ENCODE peak calls at places on chromosomes 1 and 21, in four cellular contexts. F is H1, X is GM12878, D is HCT116. A is an unnamed sample.

GRCh38 chr1:4214826-4215225 is 314.8 kb upstream of the C1orf174 start:
- DNase-seq in F (no peak), X (no peak), D (no peak), A (no peak)

GRCh38 chr1:211751438-211751837 is 76.0 kb upstream of the NEK2 start:
- DNase-seq in F (no peak), X (no peak), D (no peak), A (no peak)

GRCh38 chr1:24562625-24563024 is 6.7 kb downstream of the NCMAP start:
- DNase-seq in F (no peak), X (no peak), D (no peak), A (no peak)

GRCh38 chr1:179023946-179024345 is 1.7 kb upstream of the FAM20B start:
- DNase-seq in F (no peak), X (no peak), D (no peak), A (no peak)

GRCh38 chr1:20652300-20652699 is 8.9 kb downstream of the DDOST start:
- DNase-seq in F (no peak), X (no peak), D (no peak), A (no peak)

GRCh38 chr1:207801819-207802218 is 50.0 kb downstream of the CD46 start:
- DNase-seq in F (no peak), X (no peak), D (no peak), A (no peak)

GRCh38 chr1:157170677-157171515 is 32.7 kb upstream of the ETV3 start:
- DNase-seq in F (no peak), X (no peak), D (peak), A (no peak)

GRCh38 chr1:37481289-37482003 is 7.1 kb downstream of the ZC3H12A start:
- DNase-seq in F (no peak), X (no peak), D (no peak), A (no peak)

GRCh38 chr1:201275266-201275666 is 8.0 kb upstream of the PKP1 start:
- DNase-seq in F (no peak), X (no peak), D (peak), A (no peak)

GRCh38 chr1:29470087-29470787 is 233.9 kb downstream of the PTPRU start:
- DNase-seq in F (no peak), X (no peak), D (no peak), A (no peak)

GRCh38 chr1:214854126-214854875 is 228.2 kb upstream of the KCNK2 start:
- DNase-seq in F (no peak), X (no peak), D (no peak), A (no peak)

GRCh38 chr1:58780586-58781452 is 3.0 kb downstream of the JUN start:
- DNase-seq in F (no peak), X (no peak), D (no peak), A (peak)

GRCh38 chr21:44800103-44800502 is 1.5 kb downstream of the UBE2G2 start:
- DNase-seq in F (no peak), X (no peak), D (no peak), A (peak)

GRCh38 chr1:192133350-192133950 is 24.8 kb upstream of the RGS18 start:
- DNase-seq in F (no peak), X (no peak), D (no peak), A (no peak)

GRCh38 chr1:236354330-236355147 is 39.5 kb upstream of the EDARADD start:
- DNase-seq in F (no peak), X (no peak), D (no peak), A (no peak)

GRCh38 chr1:227805606-227806197 is 9.8 kb upstream of the PRSS38 start:
- DNase-seq in F (no peak), X (no peak), D (peak), A (no peak)

GRCh38 chr1:24309762-24310485 is 9.2 kb upstream of the GRHL3 start:
- DNase-seq in F (no peak), X (no peak), D (no peak), A (no peak)

GRCh38 chr1:110056776-110057175 is 13.7 kb downstream of the ALX3 start:
- DNase-seq in F (no peak), X (no peak), D (no peak), A (no peak)

GRCh38 chr1:231376875-231377549 is 38.9 kb downstream of the SPRTN start:
- DNase-seq in F (no peak), X (no peak), D (no peak), A (no peak)

GRCh38 chr1:18978706-18979105 is 22.2 kb upstream of the IFFO2 start:
- DNase-seq in F (no peak), X (no peak), D (no peak), A (no peak)

GRCh38 chr1:248850536-248851251 is 8.2 kb downstream of the ZNF692 start:
- DNase-seq in F (no peak), X (no peak), D (no peak), A (no peak)

GRCh38 chr21:44774972-44775371 is 26.6 kb downstream of the UBE2G2 start:
- DNase-seq in F (no peak), X (no peak), D (no peak), A (no peak)

GRCh38 chr1:31795801-31796621 is 19.8 kb downstream of the SPOCD1 start:
- DNase-seq in F (no peak), X (no peak), D (no peak), A (no peak)

DNA sequence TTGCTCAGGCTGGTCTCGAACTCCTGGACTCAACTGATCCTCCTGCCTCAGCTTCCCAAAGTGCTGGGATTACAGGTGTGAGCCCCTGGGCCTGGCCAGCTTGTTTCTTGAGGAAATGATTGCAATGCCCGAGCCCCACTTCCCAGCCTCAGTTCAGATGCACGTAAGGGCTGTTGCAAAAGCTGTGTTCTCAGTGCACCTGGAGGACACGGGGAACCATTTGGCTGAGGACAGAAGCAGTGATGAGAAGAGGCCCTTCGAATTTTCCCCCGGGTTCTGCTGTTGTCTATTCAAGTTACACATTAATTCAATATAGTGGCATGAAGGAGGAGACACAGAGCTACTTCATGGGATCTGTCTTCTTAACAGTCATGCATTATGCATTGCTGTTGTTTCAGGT is 78.8 kb upstream of the WDR26 start:
- DNase-seq in F (no peak), X (no peak), D (no peak), A (no peak)
- TF ChIP-seq JUND in F (no peak), X (no peak), D (no peak), A (no peak)

GRCh38 chr21:43303240-43304178 is 123.4 kb downstream of the SIK1 start:
- DNase-seq in F (no peak), X (no peak), D (no peak), A (no peak)
- TF ChIP-seq JUND in F (no peak), X (no peak), D (no peak), A (no peak)

GRCh38 chr1:16167331-16168143 is 11.7 kb upstream of the EPHA2 start:
- DNase-seq in F (peak), X (no peak), D (no peak), A (no peak)
- TF ChIP-seq JUND in F (no peak), X (no peak), D (no peak), A (no peak)

GRCh38 chr1:218785928-218786327 is 387.8 kb upstream of the LYPLAL1 start:
- DNase-seq in F (no peak), X (no peak), D (no peak), A (no peak)
- TF ChIP-seq JUND in F (no peak), X (no peak), D (no peak), A (no peak)